ENCODE peak calls at places on chromosomes 4 and X, in eight cellular contexts. One of them, this sample, is unnamed. For H3K4me1, the result is how much of the 10 kb centered on the place peaks cover.

GRCh38 chrX:65644621-65645287 is 22.7 kb upstream of the MSN start:
- ATAC-seq in right lobe of liver: peak
- ATAC-seq in gastrocnemius medialis: peak
- ATAC-seq in GM12878: peak
- ATAC-seq in IMR-90: peak
- ATAC-seq in A549: peak
- ATAC-seq in body of pancreas: peak
- ATAC-seq in heart left ventricle: peak
- ATAC-seq in this sample: peak

GRCh38 chr4:56134272-56134671 is 185.5 kb downstream of the CEP135 start:
- ATAC-seq in body of pancreas: peak
- ATAC-seq in A549: no peak
- ATAC-seq in GM12878: no peak
- ATAC-seq in heart left ventricle: peak
- ATAC-seq in gastrocnemius medialis: no peak
- ATAC-seq in right lobe of liver: peak
- ATAC-seq in IMR-90: peak
- ATAC-seq in this sample: no peak

GRCh38 chr4:151721466-151721865 is 39.3 kb downstream of the GATB start:
- ATAC-seq in A549: no peak
- ATAC-seq in heart left ventricle: no peak
- ATAC-seq in GM12878: no peak
- ATAC-seq in body of pancreas: no peak
- ATAC-seq in IMR-90: no peak
- ATAC-seq in right lobe of liver: no peak
- ATAC-seq in gastrocnemius medialis: no peak
- ATAC-seq in this sample: no peak

GRCh38 chr4:165725352-165725751 is 147.7 kb upstream of the TLL1 start:
- ATAC-seq in A549: no peak
- ATAC-seq in heart left ventricle: no peak
- ATAC-seq in GM12878: no peak
- ATAC-seq in body of pancreas: no peak
- ATAC-seq in IMR-90: no peak
- ATAC-seq in gastrocnemius medialis: no peak
- ATAC-seq in right lobe of liver: peak
- ATAC-seq in this sample: no peak

GRCh38 chr4:98566491-98567008 is 91.9 kb downstream of the TSPAN5 start:
- ATAC-seq in body of pancreas: no peak
- ATAC-seq in heart left ventricle: no peak
- ATAC-seq in A549: no peak
- ATAC-seq in right lobe of liver: no peak
- ATAC-seq in gastrocnemius medialis: no peak
- ATAC-seq in IMR-90: peak
- ATAC-seq in GM12878: no peak
- ATAC-seq in this sample: no peak

GRCh38 chr4:131098976-131099375 is 2003.0 kb downstream of the C4orf33 start:
- ATAC-seq in body of pancreas: peak
- ATAC-seq in IMR-90: no peak
- ATAC-seq in heart left ventricle: no peak
- ATAC-seq in gastrocnemius medialis: no peak
- ATAC-seq in A549: no peak
- ATAC-seq in right lobe of liver: no peak
- ATAC-seq in GM12878: no peak
- ATAC-seq in this sample: no peak

GRCh38 chr4:139311909-139312308 is 9.6 kb upstream of the NDUFC1 start:
- ATAC-seq in GM12878: no peak
- ATAC-seq in IMR-90: peak
- ATAC-seq in heart left ventricle: no peak
- ATAC-seq in right lobe of liver: no peak
- ATAC-seq in body of pancreas: no peak
- ATAC-seq in gastrocnemius medialis: no peak
- ATAC-seq in A549: no peak
- ATAC-seq in this sample: no peak

GRCh38 chrX:47751670-47752069 is 85.0 kb upstream of the ZNF81 start:
- ATAC-seq in body of pancreas: peak
- ATAC-seq in GM12878: peak
- ATAC-seq in heart left ventricle: no peak
- ATAC-seq in A549: peak
- ATAC-seq in IMR-90: peak
- ATAC-seq in right lobe of liver: peak
- ATAC-seq in gastrocnemius medialis: no peak
- ATAC-seq in this sample: no peak

GRCh38 chr4:164606478-164606877 is 147.5 kb upstream of the SMIM31 start:
- ATAC-seq in body of pancreas: no peak
- ATAC-seq in gastrocnemius medialis: no peak
- ATAC-seq in GM12878: peak
- ATAC-seq in right lobe of liver: no peak
- ATAC-seq in A549: no peak
- ATAC-seq in heart left ventricle: no peak
- ATAC-seq in IMR-90: no peak
- ATAC-seq in this sample: no peak

GRCh38 chr4:147175460-147176025 is 229.9 kb upstream of the TTC29 start:
- ATAC-seq in GM12878: no peak
- ATAC-seq in A549: no peak
- ATAC-seq in right lobe of liver: no peak
- ATAC-seq in body of pancreas: no peak
- ATAC-seq in gastrocnemius medialis: no peak
- ATAC-seq in heart left ventricle: no peak
- ATAC-seq in IMR-90: no peak
- ATAC-seq in this sample: no peak

GRCh38 chrX:2819345-2820130 is 9.2 kb upstream of the GYG2 start:
- ATAC-seq in IMR-90: peak
- ATAC-seq in body of pancreas: no peak
- ATAC-seq in heart left ventricle: no peak
- ATAC-seq in A549: peak
- ATAC-seq in GM12878: peak
- ATAC-seq in gastrocnemius medialis: no peak
- ATAC-seq in right lobe of liver: peak
- ATAC-seq in this sample: no peak

GRCh38 chrX:133376422-133376821 is 38.9 kb downstream of the GPC4 start:
- ATAC-seq in gastrocnemius medialis: no peak
- ATAC-seq in heart left ventricle: no peak
- ATAC-seq in A549: no peak
- ATAC-seq in GM12878: no peak
- ATAC-seq in IMR-90: no peak
- ATAC-seq in right lobe of liver: no peak
- ATAC-seq in body of pancreas: no peak
- ATAC-seq in this sample: no peak

GRCh38 chr4:88134536-88135361 is 23.7 kb downstream of the ABCG2 start:
- ATAC-seq in right lobe of liver: peak
- ATAC-seq in heart left ventricle: no peak
- ATAC-seq in gastrocnemius medialis: no peak
- ATAC-seq in IMR-90: no peak
- ATAC-seq in A549: peak
- ATAC-seq in GM12878: no peak
- ATAC-seq in body of pancreas: no peak
- ATAC-seq in this sample: no peak

GRCh38 chrX:116111934-116112595 is 58.5 kb upstream of the AGTR2 start:
- ATAC-seq in right lobe of liver: no peak
- ATAC-seq in body of pancreas: no peak
- ATAC-seq in heart left ventricle: no peak
- ATAC-seq in IMR-90: no peak
- ATAC-seq in A549: no peak
- ATAC-seq in GM12878: no peak
- ATAC-seq in gastrocnemius medialis: no peak
- ATAC-seq in this sample: no peak

GRCh38 chrX:15749642-15750610 is 11.9 kb downstream of the CA5B start:
- ATAC-seq in heart left ventricle: peak
- ATAC-seq in right lobe of liver: peak
- ATAC-seq in body of pancreas: no peak
- ATAC-seq in IMR-90: peak
- ATAC-seq in A549: no peak
- ATAC-seq in gastrocnemius medialis: no peak
- ATAC-seq in GM12878: peak
- ATAC-seq in this sample: peak

GRCh38 chr4:8131210-8131609 is 27.4 kb downstream of the ABLIM2 start:
- ATAC-seq in heart left ventricle: no peak
- ATAC-seq in A549: no peak
- ATAC-seq in body of pancreas: no peak
- ATAC-seq in right lobe of liver: no peak
- ATAC-seq in IMR-90: no peak
- ATAC-seq in GM12878: no peak
- ATAC-seq in gastrocnemius medialis: no peak
- ATAC-seq in this sample: no peak

GRCh38 chr4:95546866-95547707 is 1.7 kb downstream of the UNC5C start:
- ATAC-seq in GM12878: no peak
- ATAC-seq in IMR-90: no peak
- ATAC-seq in A549: peak
- ATAC-seq in heart left ventricle: no peak
- ATAC-seq in body of pancreas: no peak
- ATAC-seq in right lobe of liver: no peak
- ATAC-seq in gastrocnemius medialis: no peak
- ATAC-seq in this sample: no peak

GRCh38 chr4:95547708-95548471 is 883 bp downstream of the UNC5C start:
- ATAC-seq in gastrocnemius medialis: no peak
- ATAC-seq in IMR-90: peak
- ATAC-seq in GM12878: peak
- ATAC-seq in body of pancreas: no peak
- ATAC-seq in A549: peak
- ATAC-seq in heart left ventricle: no peak
- ATAC-seq in right lobe of liver: peak
- ATAC-seq in this sample: peak

GRCh38 chr4:95550566-95550965 is 1.8 kb upstream of the UNC5C start:
- ATAC-seq in IMR-90: no peak
- ATAC-seq in right lobe of liver: no peak
- ATAC-seq in heart left ventricle: no peak
- ATAC-seq in body of pancreas: no peak
- ATAC-seq in A549: no peak
- ATAC-seq in gastrocnemius medialis: no peak
- ATAC-seq in GM12878: no peak
- ATAC-seq in this sample: no peak

GRCh38 chr4:95549246-95550138 is 719 bp upstream of the UNC5C start:
- ATAC-seq in right lobe of liver: peak
- ATAC-seq in body of pancreas: peak
- ATAC-seq in GM12878: peak
- ATAC-seq in IMR-90: peak
- ATAC-seq in A549: peak
- ATAC-seq in gastrocnemius medialis: peak
- ATAC-seq in heart left ventricle: peak
- ATAC-seq in this sample: peak

DNA sequence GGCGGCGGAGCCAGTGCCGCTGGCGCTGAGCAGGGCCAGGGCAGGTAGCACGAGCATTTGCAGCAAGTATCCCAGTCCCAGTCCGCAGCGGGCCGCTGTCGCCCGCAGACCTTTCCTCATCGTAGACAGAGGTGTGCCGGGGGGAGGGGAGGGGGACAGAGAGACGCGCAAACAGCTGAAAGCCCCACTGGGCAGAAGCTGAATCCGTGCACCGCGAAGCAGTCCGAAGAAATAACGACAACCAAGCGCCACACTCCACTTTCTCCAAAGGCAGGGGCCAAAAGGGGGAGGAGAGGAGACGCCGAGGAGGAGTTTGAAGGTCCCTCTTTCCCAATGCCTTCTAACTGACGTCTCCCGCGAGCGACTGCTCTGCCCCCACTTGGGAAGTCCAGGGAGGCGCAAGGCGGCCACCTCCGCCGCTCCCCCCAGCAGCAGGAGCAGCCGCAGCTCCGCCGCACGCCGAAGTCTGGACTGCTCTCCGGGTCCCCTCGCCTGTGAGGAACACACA is at the start of gene UNC5C:
- ATAC-seq in body of pancreas: peak
- ATAC-seq in right lobe of liver: peak
- ATAC-seq in A549: peak
- ATAC-seq in IMR-90: peak
- ATAC-seq in GM12878: peak
- ATAC-seq in gastrocnemius medialis: no peak
- ATAC-seq in heart left ventricle: peak
- ATAC-seq in this sample: peak
- TF ChIP-seq POLR2A in body of pancreas: no peak
- TF ChIP-seq POLR2A in right lobe of liver: peak
- TF ChIP-seq POLR2A in A549: no peak
- TF ChIP-seq POLR2A in IMR-90: no peak
- TF ChIP-seq POLR2A in GM12878: no peak
- TF ChIP-seq POLR2A in gastrocnemius medialis: no peak
- TF ChIP-seq POLR2A in heart left ventricle: no peak
- TF ChIP-seq POLR2A in this sample: peak

GRCh38 chr4:153518637-153519384 is 52.7 kb downstream of the TMEM131L start:
- ATAC-seq in body of pancreas: peak
- ATAC-seq in heart left ventricle: no peak
- ATAC-seq in IMR-90: peak
- ATAC-seq in gastrocnemius medialis: peak
- ATAC-seq in GM12878: no peak
- ATAC-seq in A549: no peak
- ATAC-seq in right lobe of liver: peak
- ATAC-seq in this sample: no peak

GRCh38 chr4:153518001-153518400 is 51.8 kb downstream of the TMEM131L start:
- ATAC-seq in IMR-90: no peak
- ATAC-seq in heart left ventricle: no peak
- ATAC-seq in GM12878: no peak
- ATAC-seq in right lobe of liver: peak
- ATAC-seq in A549: no peak
- ATAC-seq in gastrocnemius medialis: peak
- ATAC-seq in body of pancreas: peak
- ATAC-seq in this sample: no peak

GRCh38 chr4:153520227-153520626 is 54.1 kb downstream of the TMEM131L start:
- ATAC-seq in body of pancreas: no peak
- ATAC-seq in A549: no peak
- ATAC-seq in gastrocnemius medialis: no peak
- ATAC-seq in IMR-90: no peak
- ATAC-seq in right lobe of liver: no peak
- ATAC-seq in GM12878: no peak
- ATAC-seq in heart left ventricle: no peak
- ATAC-seq in this sample: no peak

GRCh38 chr4:153519677-153520076 is 53.5 kb downstream of the TMEM131L start:
- ATAC-seq in right lobe of liver: peak
- ATAC-seq in GM12878: no peak
- ATAC-seq in gastrocnemius medialis: peak
- ATAC-seq in body of pancreas: no peak
- ATAC-seq in heart left ventricle: no peak
- ATAC-seq in IMR-90: no peak
- ATAC-seq in A549: no peak
- ATAC-seq in this sample: no peak

GRCh38 chr4:153517159-153517558 is 51.0 kb downstream of the TMEM131L start:
- ATAC-seq in right lobe of liver: no peak
- ATAC-seq in GM12878: no peak
- ATAC-seq in IMR-90: no peak
- ATAC-seq in body of pancreas: no peak
- ATAC-seq in heart left ventricle: no peak
- ATAC-seq in A549: no peak
- ATAC-seq in gastrocnemius medialis: no peak
- ATAC-seq in this sample: no peak
- H3K4me1 ChIP-seq in right lobe of liver: under half
- H3K4me1 ChIP-seq in GM12878: half or more
- H3K4me1 ChIP-seq in IMR-90: under half
- H3K4me1 ChIP-seq in body of pancreas: half or more
- H3K4me1 ChIP-seq in heart left ventricle: half or more
- H3K4me1 ChIP-seq in A549: under half
- H3K4me1 ChIP-seq in gastrocnemius medialis: under half
- H3K4me1 ChIP-seq in this sample: half or more

GRCh38 chr4:183444149-183444952 is at the start of gene CDKN2AIP:
- ATAC-seq in GM12878: peak
- ATAC-seq in A549: peak
- ATAC-seq in IMR-90: peak
- ATAC-seq in gastrocnemius medialis: peak
- ATAC-seq in right lobe of liver: peak
- ATAC-seq in body of pancreas: peak
- ATAC-seq in heart left ventricle: peak
- ATAC-seq in this sample: peak
- TF ChIP-seq POLR2A in GM12878: peak
- TF ChIP-seq POLR2A in A549: peak
- TF ChIP-seq POLR2A in IMR-90: peak
- TF ChIP-seq POLR2A in gastrocnemius medialis: peak
- TF ChIP-seq POLR2A in right lobe of liver: peak
- TF ChIP-seq POLR2A in body of pancreas: peak
- TF ChIP-seq POLR2A in heart left ventricle: no peak
- TF ChIP-seq POLR2A in this sample: peak

GRCh38 chr4:10002278-10002677 is 19.0 kb downstream of the SLC2A9 start:
- ATAC-seq in gastrocnemius medialis: no peak
- ATAC-seq in heart left ventricle: no peak
- ATAC-seq in body of pancreas: peak
- ATAC-seq in right lobe of liver: peak
- ATAC-seq in GM12878: peak
- ATAC-seq in A549: no peak
- ATAC-seq in IMR-90: no peak
- ATAC-seq in this sample: no peak
- H3K4me1 ChIP-seq in gastrocnemius medialis: under half
- H3K4me1 ChIP-seq in heart left ventricle: under half
- H3K4me1 ChIP-seq in body of pancreas: under half
- H3K4me1 ChIP-seq in right lobe of liver: under half
- H3K4me1 ChIP-seq in GM12878: half or more
- H3K4me1 ChIP-seq in A549: under half
- H3K4me1 ChIP-seq in IMR-90: under half
- H3K4me1 ChIP-seq in this sample: under half